ENCODE peak calls at places on chromosomes 7 and 10, in seven cellular contexts. One of them, this sample, is unnamed.

GRCh38 chr7:136528329-136528728 is 340.1 kb upstream of the CHRM2 start:
- DNase-seq in activated CD8-positive, alpha-beta T cell treated with anti-CD3 and anti-CD28 coated beads for 36 hours: no peak
- DNase-seq in HCEC 1CT: peak
- DNase-seq in stimulated activated CD8-positive, alpha-beta memory T cell treated with anti-CD3 and anti-CD28 coated beads, Interleukin-7, amount 100 ng/mL, for 24 hours: no peak
- DNase-seq in RPMI8226: no peak
- DNase-seq in EL: peak
- DNase-seq in hypothalamus: no peak
- DNase-seq in this sample: no peak

GRCh38 chr10:11353229-11353896 is 258.1 kb downstream of the USP6NL start:
- DNase-seq in activated CD8-positive, alpha-beta T cell treated with anti-CD3 and anti-CD28 coated beads for 36 hours: no peak
- DNase-seq in HCEC 1CT: no peak
- DNase-seq in stimulated activated CD8-positive, alpha-beta memory T cell treated with anti-CD3 and anti-CD28 coated beads, Interleukin-7, amount 100 ng/mL, for 24 hours: no peak
- DNase-seq in RPMI8226: peak
- DNase-seq in EL: no peak
- DNase-seq in hypothalamus: no peak
- DNase-seq in this sample: no peak

GRCh38 chr10:76433161-76434005 is 1002.0 kb downstream of the LRMDA start:
- DNase-seq in activated CD8-positive, alpha-beta T cell treated with anti-CD3 and anti-CD28 coated beads for 36 hours: no peak
- DNase-seq in HCEC 1CT: no peak
- DNase-seq in stimulated activated CD8-positive, alpha-beta memory T cell treated with anti-CD3 and anti-CD28 coated beads, Interleukin-7, amount 100 ng/mL, for 24 hours: no peak
- DNase-seq in RPMI8226: no peak
- DNase-seq in EL: no peak
- DNase-seq in hypothalamus: no peak
- DNase-seq in this sample: no peak

GRCh38 chr7:157408258-157409101 is 71.7 kb downstream of the DNAJB6 start:
- DNase-seq in activated CD8-positive, alpha-beta T cell treated with anti-CD3 and anti-CD28 coated beads for 36 hours: no peak
- DNase-seq in HCEC 1CT: no peak
- DNase-seq in stimulated activated CD8-positive, alpha-beta memory T cell treated with anti-CD3 and anti-CD28 coated beads, Interleukin-7, amount 100 ng/mL, for 24 hours: no peak
- DNase-seq in RPMI8226: no peak
- DNase-seq in EL: no peak
- DNase-seq in hypothalamus: no peak
- DNase-seq in this sample: no peak

GRCh38 chr10:61399386-61399785 is 53.8 kb downstream of the TMEM26 start:
- DNase-seq in activated CD8-positive, alpha-beta T cell treated with anti-CD3 and anti-CD28 coated beads for 36 hours: no peak
- DNase-seq in HCEC 1CT: peak
- DNase-seq in stimulated activated CD8-positive, alpha-beta memory T cell treated with anti-CD3 and anti-CD28 coated beads, Interleukin-7, amount 100 ng/mL, for 24 hours: no peak
- DNase-seq in RPMI8226: no peak
- DNase-seq in EL: no peak
- DNase-seq in hypothalamus: no peak
- DNase-seq in this sample: no peak

GRCh38 chr7:2651336-2651735 is 19.6 kb downstream of the TTYH3 start:
- DNase-seq in activated CD8-positive, alpha-beta T cell treated with anti-CD3 and anti-CD28 coated beads for 36 hours: peak
- DNase-seq in HCEC 1CT: peak
- DNase-seq in stimulated activated CD8-positive, alpha-beta memory T cell treated with anti-CD3 and anti-CD28 coated beads, Interleukin-7, amount 100 ng/mL, for 24 hours: no peak
- DNase-seq in RPMI8226: peak
- DNase-seq in EL: no peak
- DNase-seq in hypothalamus: no peak
- DNase-seq in this sample: no peak

GRCh38 chr7:110856704-110857103 is 234.2 kb upstream of the LRRN3 start:
- DNase-seq in activated CD8-positive, alpha-beta T cell treated with anti-CD3 and anti-CD28 coated beads for 36 hours: no peak
- DNase-seq in HCEC 1CT: no peak
- DNase-seq in stimulated activated CD8-positive, alpha-beta memory T cell treated with anti-CD3 and anti-CD28 coated beads, Interleukin-7, amount 100 ng/mL, for 24 hours: no peak
- DNase-seq in RPMI8226: no peak
- DNase-seq in EL: no peak
- DNase-seq in hypothalamus: no peak
- DNase-seq in this sample: no peak

GRCh38 chr7:11141541-11141940 is 167.9 kb downstream of the PHF14 start:
- DNase-seq in activated CD8-positive, alpha-beta T cell treated with anti-CD3 and anti-CD28 coated beads for 36 hours: no peak
- DNase-seq in HCEC 1CT: no peak
- DNase-seq in stimulated activated CD8-positive, alpha-beta memory T cell treated with anti-CD3 and anti-CD28 coated beads, Interleukin-7, amount 100 ng/mL, for 24 hours: no peak
- DNase-seq in RPMI8226: no peak
- DNase-seq in EL: no peak
- DNase-seq in hypothalamus: no peak
- DNase-seq in this sample: no peak

GRCh38 chr10:44766601-44767000 is 144.5 kb upstream of the TMEM72 start:
- DNase-seq in activated CD8-positive, alpha-beta T cell treated with anti-CD3 and anti-CD28 coated beads for 36 hours: no peak
- DNase-seq in HCEC 1CT: no peak
- DNase-seq in stimulated activated CD8-positive, alpha-beta memory T cell treated with anti-CD3 and anti-CD28 coated beads, Interleukin-7, amount 100 ng/mL, for 24 hours: no peak
- DNase-seq in RPMI8226: no peak
- DNase-seq in EL: no peak
- DNase-seq in hypothalamus: no peak
- DNase-seq in this sample: no peak

GRCh38 chr10:31194986-31195385 is 124.0 kb upstream of the ZEB1 start:
- DNase-seq in activated CD8-positive, alpha-beta T cell treated with anti-CD3 and anti-CD28 coated beads for 36 hours: no peak
- DNase-seq in HCEC 1CT: no peak
- DNase-seq in stimulated activated CD8-positive, alpha-beta memory T cell treated with anti-CD3 and anti-CD28 coated beads, Interleukin-7, amount 100 ng/mL, for 24 hours: no peak
- DNase-seq in RPMI8226: no peak
- DNase-seq in EL: no peak
- DNase-seq in hypothalamus: no peak
- DNase-seq in this sample: no peak

GRCh38 chr10:62394556-62395018 is 20.4 kb downstream of the ZNF365 start:
- DNase-seq in activated CD8-positive, alpha-beta T cell treated with anti-CD3 and anti-CD28 coated beads for 36 hours: no peak
- DNase-seq in HCEC 1CT: no peak
- DNase-seq in stimulated activated CD8-positive, alpha-beta memory T cell treated with anti-CD3 and anti-CD28 coated beads, Interleukin-7, amount 100 ng/mL, for 24 hours: no peak
- DNase-seq in RPMI8226: no peak
- DNase-seq in EL: no peak
- DNase-seq in hypothalamus: no peak
- DNase-seq in this sample: no peak

GRCh38 chr10:4704034-4704545 is 121.9 kb upstream of the AKR1E2 start:
- DNase-seq in activated CD8-positive, alpha-beta T cell treated with anti-CD3 and anti-CD28 coated beads for 36 hours: no peak
- DNase-seq in HCEC 1CT: peak
- DNase-seq in stimulated activated CD8-positive, alpha-beta memory T cell treated with anti-CD3 and anti-CD28 coated beads, Interleukin-7, amount 100 ng/mL, for 24 hours: no peak
- DNase-seq in RPMI8226: peak
- DNase-seq in EL: peak
- DNase-seq in hypothalamus: no peak
- DNase-seq in this sample: no peak

GRCh38 chr10:91681361-91682276 is 48.7 kb upstream of the PPP1R3C start:
- DNase-seq in activated CD8-positive, alpha-beta T cell treated with anti-CD3 and anti-CD28 coated beads for 36 hours: peak
- DNase-seq in HCEC 1CT: no peak
- DNase-seq in stimulated activated CD8-positive, alpha-beta memory T cell treated with anti-CD3 and anti-CD28 coated beads, Interleukin-7, amount 100 ng/mL, for 24 hours: no peak
- DNase-seq in RPMI8226: peak
- DNase-seq in EL: peak
- DNase-seq in hypothalamus: no peak
- DNase-seq in this sample: no peak